ENCODE peak calls at places on chromosome 7, in eight cellular contexts. N is hepatocyte, T is IMR-90, H is PC-9, J is A549, E is adrenal gland, I is HepG2, S is transverse colon. Y is an unnamed sample. For H3K4me1, the result is how much of the 10 kb centered on the place peaks cover.

GRCh38 chr7:47482013-47482761 is 99.7 kb downstream of the TNS3 start:
- DNase-seq in I (no peak), J (no peak), E (peak), S (no peak), T (peak), H (peak), N (peak), Y (no peak)

GRCh38 chr7:64183827-64184372 is 23.1 kb upstream of the ZNF735 start:
- DNase-seq in H (no peak), N (no peak), T (no peak), E (no peak), I (no peak), J (no peak), S (no peak), Y (no peak)

GRCh38 chr7:79952399-79952798 is 182.2 kb upstream of the GNAI1 start:
- DNase-seq in N (no peak), S (no peak), T (no peak), H (no peak), I (no peak), J (no peak), E (no peak), Y (no peak)

GRCh38 chr7:131556912-131557457 is 557 bp upstream of the PODXL start:
- DNase-seq in I (no peak), T (no peak), S (no peak), J (no peak), E (no peak), N (no peak), H (no peak), Y (no peak)

GRCh38 chr7:93949468-93949867 is 27.9 kb downstream of the GNG11 start:
- DNase-seq in N (peak), I (no peak), H (no peak), E (peak), J (peak), T (peak), S (no peak), Y (no peak)

GRCh38 chr7:22853674-22854157 is 31.1 kb upstream of the TOMM7 start:
- DNase-seq in E (peak), T (no peak), N (no peak), S (peak), J (peak), H (no peak), I (no peak), Y (no peak)

GRCh38 chr7:44289341-44290249 is 35.8 kb downstream of the CAMK2B start:
- DNase-seq in S (peak), N (no peak), J (no peak), T (no peak), H (no peak), I (no peak), E (peak), Y (no peak)

GRCh38 chr7:98166668-98166970 is 44.6 kb upstream of the BHLHA15 start:
- DNase-seq in T (no peak), E (no peak), N (no peak), I (no peak), H (no peak), S (no peak), J (no peak), Y (no peak)

GRCh38 chr7:24965831-24966708 is 13.9 kb downstream of the OSBPL3 start:
- DNase-seq in N (peak), S (peak), T (peak), E (no peak), I (no peak), H (peak), J (no peak), Y (peak)

GRCh38 chr7:100895701-100895955 is at the start of gene ACHE:
- DNase-seq in S (no peak), T (no peak), J (no peak), H (no peak), I (no peak), N (no peak), E (no peak), Y (no peak)

GRCh38 chr7:100893318-100893895 is 2.3 kb downstream of the ACHE start:
- DNase-seq in S (no peak), E (no peak), T (no peak), I (no peak), N (no peak), J (no peak), H (no peak), Y (no peak)

GRCh38 chr7:100894860-100895700 is 608 bp downstream of the ACHE start:
- DNase-seq in J (no peak), H (no peak), T (no peak), I (no peak), N (peak), S (peak), E (no peak), Y (peak)

GRCh38 chr7:100892364-100893317 is 3.0 kb downstream of the ACHE start:
- DNase-seq in N (no peak), E (no peak), S (no peak), T (no peak), H (no peak), J (no peak), I (no peak), Y (no peak)

DNA sequence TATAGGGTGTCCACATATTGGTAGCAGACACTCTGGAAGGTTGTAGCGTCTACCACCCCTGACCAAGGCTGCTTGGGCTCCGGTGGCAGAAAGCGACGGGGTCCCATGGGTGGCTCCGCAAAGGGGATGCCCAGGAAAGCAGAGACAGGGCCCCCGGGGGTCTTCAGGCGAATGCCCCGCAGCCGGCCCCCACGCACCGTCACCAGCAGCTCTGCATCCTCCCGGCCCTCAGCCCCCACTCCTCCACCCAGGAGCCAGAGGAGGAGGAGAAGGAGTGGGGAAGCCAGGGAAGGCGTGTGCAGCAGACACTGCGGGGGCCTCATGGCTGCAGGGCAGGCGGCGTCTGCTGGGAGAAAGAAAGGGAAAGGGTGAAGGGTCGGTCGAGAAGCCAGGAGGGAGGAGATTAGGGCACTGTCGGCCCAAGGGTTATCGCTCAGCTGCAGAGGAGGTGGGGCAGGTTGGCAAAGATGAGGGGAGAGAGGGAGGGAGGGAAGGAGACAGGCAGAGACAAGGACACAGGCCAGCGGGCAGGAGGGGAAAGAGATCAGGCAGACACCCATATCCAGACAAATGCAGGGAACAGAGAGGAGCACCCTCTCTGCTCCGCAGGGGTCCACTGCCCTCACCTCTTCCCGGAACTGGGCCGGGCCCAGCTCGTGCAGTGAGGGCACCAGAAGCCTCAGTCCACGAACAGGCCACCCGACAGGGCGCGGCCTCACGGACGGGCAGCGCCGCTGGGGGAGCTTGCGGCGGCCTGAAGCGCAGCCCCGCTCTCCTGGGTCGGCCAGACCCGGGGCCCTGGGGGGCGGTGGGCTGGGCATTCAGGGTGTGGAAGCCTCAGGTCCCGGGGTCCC is 1.6 kb downstream of the ACHE start:
- DNase-seq in S (no peak), E (no peak), J (no peak), T (no peak), I (no peak), N (no peak), H (no peak), Y (no peak)
- H3K4me3 ChIP-seq in S (peak), E (peak), J (peak), T (no peak), I (peak), N (no peak), H (no peak), Y (no peak)

DNA sequence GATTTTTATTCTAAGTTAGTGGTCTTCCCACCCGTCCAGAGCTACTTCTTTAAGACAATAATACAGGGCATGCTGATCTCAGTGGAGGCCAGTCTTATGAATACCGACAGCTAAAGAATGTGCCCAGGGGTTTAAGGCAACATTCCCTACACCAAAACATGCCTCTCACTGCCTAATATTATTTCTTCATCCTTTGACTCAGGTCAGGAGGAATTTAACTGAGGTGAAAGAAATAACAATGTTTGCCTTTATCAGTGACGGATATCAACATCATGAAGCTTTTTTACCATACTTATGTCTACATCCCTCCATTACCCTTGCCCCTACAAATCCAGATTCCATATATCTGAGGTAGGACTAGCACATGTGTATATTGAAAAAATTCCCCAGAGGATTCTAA is 33.3 kb upstream of the TES start:
- DNase-seq in H (peak), J (peak), T (peak), S (no peak), I (no peak), N (no peak), E (no peak), Y (no peak)
- H3K4me1 ChIP-seq in H (under half), J (under half), T (under half), S (under half), I (under half), N (under half), E (under half), Y (under half)

GRCh38 chr7:55063036-55063435 is 44.2 kb downstream of the EGFR start:
- DNase-seq in T (no peak), J (no peak), I (no peak), S (no peak), N (no peak), H (no peak), E (no peak), Y (no peak)
- H3K27ac ChIP-seq in T (peak), J (peak), I (no peak), S (no peak), N (no peak), H (peak), E (no peak), Y (no peak)

GRCh38 chr7:1523208-1523607 is 7.3 kb upstream of the MAFK start:
- DNase-seq in H (no peak), T (no peak), E (no peak), N (no peak), S (peak), J (peak), I (no peak), Y (no peak)
- H3K4me3 ChIP-seq in H (no peak), T (no peak), E (no peak), N (no peak), S (peak), J (no peak), I (no peak), Y (no peak)

GRCh38 chr7:12732428-12732827 is 45.0 kb downstream of the ARL4A start:
- DNase-seq in J (no peak), S (no peak), I (no peak), N (no peak), T (no peak), H (no peak), E (no peak), Y (no peak)
- H3K4me1 ChIP-seq in J (under half), S (under half), I (under half), N (under half), T (under half), H (under half), E (under half), Y (under half)

GRCh38 chr7:155303039-155303593 is 5.4 kb downstream of the INSIG1 start:
- DNase-seq in T (no peak), S (no peak), N (no peak), E (no peak), I (no peak), H (no peak), J (no peak), Y (no peak)
- H3K27ac ChIP-seq in T (no peak), S (no peak), N (no peak), E (no peak), I (no peak), H (no peak), J (no peak), Y (no peak)

DNA sequence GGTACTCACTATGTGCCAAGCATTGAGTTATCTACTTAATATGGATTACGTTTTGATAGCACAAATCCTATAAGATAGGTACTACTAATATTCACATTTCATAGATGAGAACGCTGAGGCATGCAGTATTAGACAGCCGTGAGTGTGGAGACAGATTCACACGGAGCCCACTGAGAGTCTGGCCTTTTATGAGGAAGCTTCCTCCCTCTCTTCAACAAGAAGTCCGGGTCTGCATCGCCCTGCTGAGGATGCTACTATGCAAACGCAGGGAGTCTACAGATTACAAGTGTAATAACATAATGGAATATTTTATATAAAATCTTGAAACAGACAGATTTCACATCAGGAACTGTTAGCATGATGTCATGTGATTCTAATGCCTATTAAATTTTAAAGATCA is 255.9 kb upstream of the GLI3 start:
- DNase-seq in I (no peak), E (no peak), J (no peak), N (no peak), H (no peak), S (no peak), T (no peak), Y (no peak)
- H3K4me3 ChIP-seq in I (no peak), E (peak), J (no peak), N (no peak), H (no peak), S (no peak), T (no peak), Y (no peak)

DNA sequence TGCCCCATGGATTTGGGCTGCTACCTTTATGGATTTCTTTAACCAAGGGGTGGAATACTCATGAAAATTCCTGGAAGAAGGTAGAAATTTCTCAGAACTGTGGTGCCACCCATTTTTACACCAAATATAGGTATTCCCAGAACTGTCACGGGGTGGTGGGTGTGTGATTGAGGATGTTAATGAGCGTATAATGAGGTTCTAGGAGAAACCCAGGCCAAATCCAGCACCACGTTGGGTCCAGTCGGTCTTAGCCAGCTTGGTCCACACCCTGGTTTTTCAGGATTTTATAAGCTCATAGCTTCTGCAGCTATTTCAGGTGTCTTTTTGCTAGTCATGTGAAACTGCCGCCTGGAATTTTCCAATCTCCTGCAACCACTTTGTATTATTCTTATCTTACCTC is 83.3 kb downstream of the HECW1 start:
- DNase-seq in T (no peak), E (no peak), H (no peak), S (no peak), I (no peak), N (no peak), J (no peak), Y (no peak)
- H3K4me1 ChIP-seq in T (under half), E (under half), H (under half), S (under half), I (under half), N (under half), J (under half), Y (under half)